ENCODE peak calls at places on chromosome 10, in six cellular contexts. D, V, I, Y, R and F are unnamed samples.

GRCh38 chr10:98242823-98243222 is 25.2 kb downstream of the LOXL4 start:
- DNase-seq in D (peak), V (no peak), I (peak), Y (peak), R (no peak), F (no peak)

GRCh38 chr10:102450374-102451104 is 804 bp downstream of the C10orf95 start:
- DNase-seq in D (peak), V (peak), I (peak), Y (peak), R (peak), F (no peak)

GRCh38 chr10:52525761-52526160 is 211.7 kb downstream of the DKK1 start:
- DNase-seq in D (peak), V (peak), I (peak), Y (peak), R (no peak), F (peak)

GRCh38 chr10:84179059-84179710 is 5.6 kb downstream of the GPR15LG start:
- DNase-seq in D (no peak), V (peak), I (peak), Y (peak), R (no peak), F (peak)

GRCh38 chr10:110045772-110046171 is 38.0 kb downstream of the ADD3 start:
- DNase-seq in D (no peak), V (no peak), I (no peak), Y (no peak), R (no peak), F (no peak)

GRCh38 chr10:66747451-66747850 is 178.4 kb upstream of the LRRTM3 start:
- DNase-seq in D (peak), V (peak), I (peak), Y (peak), R (no peak), F (peak)

GRCh38 chr10:99318048-99318447 is 11.1 kb upstream of the CNNM1 start:
- DNase-seq in D (no peak), V (no peak), I (no peak), Y (no peak), R (no peak), F (no peak)

GRCh38 chr10:117135026-117135372 is 3.1 kb downstream of the VAX1 start:
- DNase-seq in D (no peak), V (no peak), I (no peak), Y (no peak), R (no peak), F (no peak)

GRCh38 chr10:72906446-72906845 is 12.9 kb downstream of the OIT3 start:
- DNase-seq in D (peak), V (peak), I (no peak), Y (peak), R (no peak), F (no peak)

GRCh38 chr10:103648951-103649532 is 155.5 kb downstream of the NEURL1 start:
- DNase-seq in D (no peak), V (no peak), I (no peak), Y (peak), R (no peak), F (no peak)

GRCh38 chr10:607545-608196 is 81.8 kb downstream of the DIP2C start:
- DNase-seq in D (no peak), V (no peak), I (no peak), Y (no peak), R (no peak), F (no peak)

GRCh38 chr10:72353963-72354355 is 760 bp downstream of the DNAJB12 start:
- DNase-seq in D (no peak), V (no peak), I (peak), Y (peak), R (peak), F (no peak)

GRCh38 chr10:50641636-50642035 is 17.9 kb upstream of the SGMS1 start:
- DNase-seq in D (peak), V (peak), I (no peak), Y (no peak), R (no peak), F (no peak)

GRCh38 chr10:137031-137430 is 1.8 kb downstream of the ZMYND11 start:
- DNase-seq in D (peak), V (peak), I (peak), Y (peak), R (peak), F (peak)

GRCh38 chr10:10915215-10915614 is 102.5 kb upstream of the CELF2 start:
- DNase-seq in D (no peak), V (no peak), I (peak), Y (no peak), R (no peak), F (no peak)

GRCh38 chr10:10911471-10911921 is 106.2 kb upstream of the CELF2 start:
- DNase-seq in D (peak), V (peak), I (peak), Y (peak), R (peak), F (peak)

GRCh38 chr10:10917031-10917430 is 100.6 kb upstream of the CELF2 start:
- DNase-seq in D (no peak), V (no peak), I (no peak), Y (no peak), R (no peak), F (no peak)

GRCh38 chr10:10911035-10911434 is 106.6 kb upstream of the CELF2 start:
- DNase-seq in D (no peak), V (no peak), I (no peak), Y (no peak), R (no peak), F (no peak)

GRCh38 chr10:10914129-10914528 is 103.5 kb upstream of the CELF2 start:
- DNase-seq in D (no peak), V (no peak), I (no peak), Y (no peak), R (no peak), F (no peak)
- H3K27ac ChIP-seq in D (no peak), V (no peak), I (no peak), Y (no peak), R (no peak), F (no peak)

DNA sequence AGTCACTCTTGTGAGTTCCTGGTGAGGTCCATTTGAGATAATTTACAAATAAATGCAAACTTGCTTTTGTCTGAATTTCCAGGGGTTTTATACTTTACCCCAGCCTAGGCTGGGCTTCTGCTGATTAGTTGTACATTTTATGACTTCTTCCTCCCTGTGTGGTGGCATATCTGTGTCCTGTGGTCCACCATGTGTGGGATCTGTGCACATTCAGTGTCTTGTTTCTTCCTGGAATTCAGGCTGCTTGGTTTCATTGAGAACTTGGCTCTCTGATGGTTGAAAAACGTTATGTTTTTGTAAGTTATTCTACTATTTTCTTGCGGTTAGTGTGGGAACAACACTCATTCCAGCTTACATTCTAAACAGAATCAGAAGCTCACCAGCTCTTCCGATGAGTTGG is 523.4 kb upstream of the PFKP start:
- DNase-seq in D (no peak), V (no peak), I (no peak), Y (no peak), R (no peak), F (no peak)
- H2AFZ ChIP-seq in D (no peak), V (no peak), I (no peak), Y (no peak), R (no peak), F (no peak)

GRCh38 chr10:8225232-8225631 is 170.7 kb downstream of the GATA3 start:
- DNase-seq in D (no peak), V (peak), I (no peak), Y (no peak), R (no peak), F (no peak)
- H3K27ac ChIP-seq in D (no peak), V (no peak), I (no peak), Y (no peak), R (no peak), F (no peak)

GRCh38 chr10:88853155-88853554 is 1.5 kb upstream of the ANKRD22 start:
- DNase-seq in D (no peak), V (no peak), I (peak), Y (no peak), R (no peak), F (no peak)

DNA sequence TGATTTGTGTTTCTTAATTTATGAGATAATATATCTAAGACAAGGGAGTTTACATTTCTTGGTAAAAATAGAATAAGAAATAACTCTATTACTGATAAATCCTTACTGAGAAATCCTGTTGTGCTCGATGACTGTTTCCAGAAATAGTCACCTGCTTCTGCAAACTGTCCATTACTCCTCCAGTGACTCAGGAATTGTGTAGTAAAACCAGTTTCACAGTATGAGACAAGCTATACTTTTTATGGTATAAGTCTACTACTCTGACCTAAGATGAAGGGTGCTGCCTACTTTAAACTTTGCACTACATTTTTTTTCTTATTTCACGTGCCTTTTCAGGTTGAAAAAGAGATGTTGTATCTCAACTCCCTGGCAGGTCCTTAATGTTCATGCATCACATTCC is 6.8 kb upstream of the ANKRD22 start:
- DNase-seq in D (peak), V (peak), I (no peak), Y (peak), R (no peak), F (no peak)
- H2AFZ ChIP-seq in D (peak), V (no peak), I (no peak), Y (no peak), R (no peak), F (no peak)